ENCODE peak calls at places on chromosome 2, in five cellular contexts. C is pancreas, M is mammary epithelial cell, I is transverse colon, W is fibroblast of lung. E is an unnamed sample. For H3K4me1, the result is how much of the 10 kb centered on the place peaks cover.

GRCh38 chr2:20609349-20609994 is 41.4 kb downstream of the HS1BP3 start:
- DNase-seq in C (no peak), I (peak), M (no peak), W (peak), E (no peak)

GRCh38 chr2:216316743-216317142 is 55.5 kb downstream of the MARCHF4 start:
- DNase-seq in W (peak), C (no peak), I (no peak), M (peak), E (no peak)

GRCh38 chr2:229445013-229445412 is 173.9 kb upstream of the PID1 start:
- DNase-seq in I (peak), C (no peak), M (peak), W (peak), E (peak)

GRCh38 chr2:104028066-104028465 is 825.8 kb upstream of the POU3F3 start:
- DNase-seq in W (peak), C (no peak), M (no peak), I (no peak), E (no peak)

GRCh38 chr2:220198911-220199310 is 571.5 kb downstream of the SLC4A3 start:
- DNase-seq in C (no peak), W (peak), I (no peak), M (peak), E (peak)

GRCh38 chr2:180823546-180824141 is 156.8 kb upstream of the UBE2E3 start:
- DNase-seq in W (peak), M (peak), C (no peak), I (no peak), E (no peak)

GRCh38 chr2:188773075-188773474 is 201.1 kb upstream of the COL3A1 start:
- DNase-seq in M (peak), W (peak), C (no peak), I (no peak), E (no peak)

GRCh38 chr2:10499275-10499907 is 51.3 kb upstream of the ODC1 start:
- DNase-seq in I (no peak), W (no peak), M (peak), C (no peak), E (no peak)

GRCh38 chr2:127523269-127523930 is 2.9 kb downstream of the IWS1 start:
- DNase-seq in I (no peak), M (no peak), C (no peak), W (no peak), E (no peak)

GRCh38 chr2:216315817-216316603 is 56.3 kb downstream of the MARCHF4 start:
- DNase-seq in M (peak), W (peak), C (no peak), I (no peak), E (no peak)

GRCh38 chr2:146716591-146716990 is 1128.2 kb upstream of the ACVR2A start:
- DNase-seq in M (no peak), C (no peak), I (no peak), W (no peak), E (no peak)

GRCh38 chr2:234953116-234954031 is 1.6 kb downstream of the SH3BP4 start:
- DNase-seq in C (peak), M (no peak), I (no peak), W (peak), E (no peak)

GRCh38 chr2:60855989-60856669 is 25.2 kb upstream of the REL start:
- DNase-seq in C (no peak), M (peak), I (no peak), W (no peak), E (no peak)

GRCh38 chr2:213021971-213022899 is 129.2 kb downstream of the IKZF2 start:
- DNase-seq in W (peak), I (no peak), C (no peak), M (peak), E (no peak)

GRCh38 chr2:210172219-210172575 is 988 bp upstream of the KANSL1L start:
- DNase-seq in M (no peak), W (no peak), C (no peak), I (no peak), E (no peak)

GRCh38 chr2:158464426-158465281 is 7.9 kb downstream of the PKP4 start:
- DNase-seq in I (no peak), W (peak), C (no peak), M (no peak), E (no peak)

GRCh38 chr2:225788571-225788970 is 389.1 kb downstream of the NYAP2 start:
- DNase-seq in C (no peak), W (no peak), I (no peak), M (no peak), E (no peak)

GRCh38 chr2:44168684-44169154 is at the start of gene PPM1B:
- DNase-seq in C (peak), I (peak), W (no peak), M (no peak), E (peak)

GRCh38 chr2:64988420-64989125 is 626 bp upstream of the SLC1A4 start:
- DNase-seq in M (peak), I (peak), W (peak), C (peak), E (peak)

GRCh38 chr2:70627499-70627898 is 73.9 kb upstream of the TGFA start:
- DNase-seq in I (no peak), C (no peak), W (no peak), M (no peak), E (no peak)

GRCh38 chr2:68238955-68239822 is 13.1 kb downstream of the PPP3R1 start:
- DNase-seq in C (no peak), I (no peak), M (no peak), W (peak), E (no peak)

GRCh38 chr2:151922845-151923666 is 94.8 kb upstream of the ARL5A start:
- DNase-seq in C (peak), W (no peak), M (peak), I (peak), E (peak)

GRCh38 chr2:224122542-224122941 is 83.5 kb upstream of the SERPINE2 start:
- DNase-seq in I (no peak), M (peak), W (no peak), C (no peak), E (no peak)

GRCh38 chr2:60335533-60336237 is 217.8 kb downstream of the BCL11A start:
- DNase-seq in I (no peak), C (peak), M (peak), W (no peak), E (no peak)

GRCh38 chr2:241321911-241322310 is 6.2 kb downstream of the SEPTIN2 start:
- DNase-seq in I (no peak), M (no peak), W (no peak), C (no peak), E (no peak)

GRCh38 chr2:14301331-14301730 is 331.2 kb upstream of the LRATD1 start:
- DNase-seq in M (no peak), I (no peak), C (no peak), W (peak), E (no peak)

GRCh38 chr2:199488772-199489400 is 31.1 kb upstream of the SATB2 start:
- DNase-seq in I (peak), W (peak), C (peak), M (peak), E (peak)

GRCh38 chr2:101340141-101340541 is 31.6 kb upstream of the RNF149 start:
- DNase-seq in W (peak), I (no peak), M (no peak), C (no peak), E (no peak)

GRCh38 chr2:16394072-16394985 is 271.3 kb downstream of the CYRIA start:
- DNase-seq in C (peak), W (no peak), I (no peak), M (no peak), E (no peak)

GRCh38 chr2:68925298-68925885 is 27.3 kb downstream of the GKN2 start:
- DNase-seq in C (no peak), I (no peak), M (peak), W (peak), E (no peak)

GRCh38 chr2:67871696-67872320 is 191.0 kb downstream of the C1D start:
- DNase-seq in I (no peak), C (no peak), W (peak), M (no peak), E (no peak)

GRCh38 chr2:96933528-96933927 is 52.9 kb downstream of the FAM178B start:
- DNase-seq in C (no peak), W (no peak), M (no peak), I (no peak), E (no peak)

GRCh38 chr2:46979611-46980010 is 64.0 kb upstream of the MCFD2 start:
- DNase-seq in C (no peak), W (no peak), M (no peak), I (peak), E (no peak)

GRCh38 chr2:184597571-184597980 is 753 bp upstream of the ZNF804A start:
- DNase-seq in C (no peak), M (no peak), I (peak), W (peak), E (peak)

GRCh38 chr2:27159271-27159670 is 10.5 kb downstream of the TCF23 start:
- DNase-seq in C (no peak), W (no peak), M (no peak), I (no peak), E (no peak)

GRCh38 chr2:235908826-235909225 is 259.4 kb downstream of the GBX2 start:
- DNase-seq in I (no peak), C (no peak), M (no peak), W (no peak), E (no peak)

GRCh38 chr2:174673876-174674275 is 76.3 kb upstream of the WIPF1 start:
- DNase-seq in C (no peak), I (no peak), M (no peak), W (peak), E (no peak)

DNA sequence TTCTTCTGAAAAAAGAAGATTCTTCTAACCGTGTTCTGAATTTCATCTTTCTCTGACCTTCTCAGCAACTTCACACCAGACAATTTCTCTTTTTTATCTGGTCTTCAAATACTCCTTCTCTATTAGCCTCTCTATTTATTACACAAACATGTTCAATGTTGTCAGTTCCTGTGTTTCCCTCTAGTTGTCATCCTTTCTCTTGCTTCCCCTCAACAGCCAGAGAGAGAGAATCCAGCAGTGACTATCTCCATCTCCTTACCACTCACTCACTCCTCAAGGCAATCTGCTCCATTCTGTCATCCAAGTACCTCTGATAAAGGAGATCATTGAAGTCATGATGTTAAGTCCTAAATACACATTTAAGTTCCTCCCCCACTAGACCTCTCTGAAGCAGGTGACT is 491.9 kb upstream of the CHAC2 start:
- DNase-seq in W (no peak), M (peak), C (no peak), I (no peak), E (no peak)
- TF ChIP-seq CTCF in W (no peak), M (peak), C (no peak), I (no peak), E (no peak)

DNA sequence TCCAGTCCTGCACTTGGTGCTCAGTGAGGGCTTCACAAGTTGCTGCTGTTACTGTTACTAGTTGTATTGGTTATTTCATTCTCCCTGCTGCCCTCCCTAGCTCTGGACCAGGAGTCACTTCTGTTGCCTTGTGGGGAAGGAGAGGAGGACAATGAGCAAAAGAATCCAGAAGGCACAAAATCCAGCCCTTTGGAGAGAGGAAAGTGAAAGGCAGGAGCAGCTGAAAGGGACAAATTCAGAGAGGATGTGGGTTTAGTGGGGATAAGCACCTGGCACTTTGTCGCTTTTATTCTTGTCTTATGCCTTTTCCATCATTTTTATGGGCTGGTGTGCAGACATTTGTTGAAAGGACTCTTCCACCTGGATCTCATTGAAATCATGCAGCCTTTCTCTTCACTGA is 24.3 kb upstream of the LTBP1 start:
- DNase-seq in C (no peak), I (no peak), M (no peak), W (no peak), E (no peak)
- H3K4me1 ChIP-seq in C (under half), I (under half), M (under half), W (under half), E (under half)

GRCh38 chr2:24047703-24048033 is 477 bp upstream of the WDCP start:
- DNase-seq in M (no peak), I (no peak), W (no peak), C (no peak), E (no peak)

GRCh38 chr2:24046599-24046929 is 627 bp downstream of the WDCP start:
- DNase-seq in I (no peak), M (no peak), W (peak), C (no peak), E (no peak)

GRCh38 chr2:24046930-24047702 is at the start of gene WDCP:
- DNase-seq in W (peak), I (peak), C (peak), M (peak), E (peak)

GRCh38 chr2:24048662-24049484 is 668 bp upstream of the FKBP1B start:
- DNase-seq in I (no peak), W (no peak), C (no peak), M (peak), E (no peak)

DNA sequence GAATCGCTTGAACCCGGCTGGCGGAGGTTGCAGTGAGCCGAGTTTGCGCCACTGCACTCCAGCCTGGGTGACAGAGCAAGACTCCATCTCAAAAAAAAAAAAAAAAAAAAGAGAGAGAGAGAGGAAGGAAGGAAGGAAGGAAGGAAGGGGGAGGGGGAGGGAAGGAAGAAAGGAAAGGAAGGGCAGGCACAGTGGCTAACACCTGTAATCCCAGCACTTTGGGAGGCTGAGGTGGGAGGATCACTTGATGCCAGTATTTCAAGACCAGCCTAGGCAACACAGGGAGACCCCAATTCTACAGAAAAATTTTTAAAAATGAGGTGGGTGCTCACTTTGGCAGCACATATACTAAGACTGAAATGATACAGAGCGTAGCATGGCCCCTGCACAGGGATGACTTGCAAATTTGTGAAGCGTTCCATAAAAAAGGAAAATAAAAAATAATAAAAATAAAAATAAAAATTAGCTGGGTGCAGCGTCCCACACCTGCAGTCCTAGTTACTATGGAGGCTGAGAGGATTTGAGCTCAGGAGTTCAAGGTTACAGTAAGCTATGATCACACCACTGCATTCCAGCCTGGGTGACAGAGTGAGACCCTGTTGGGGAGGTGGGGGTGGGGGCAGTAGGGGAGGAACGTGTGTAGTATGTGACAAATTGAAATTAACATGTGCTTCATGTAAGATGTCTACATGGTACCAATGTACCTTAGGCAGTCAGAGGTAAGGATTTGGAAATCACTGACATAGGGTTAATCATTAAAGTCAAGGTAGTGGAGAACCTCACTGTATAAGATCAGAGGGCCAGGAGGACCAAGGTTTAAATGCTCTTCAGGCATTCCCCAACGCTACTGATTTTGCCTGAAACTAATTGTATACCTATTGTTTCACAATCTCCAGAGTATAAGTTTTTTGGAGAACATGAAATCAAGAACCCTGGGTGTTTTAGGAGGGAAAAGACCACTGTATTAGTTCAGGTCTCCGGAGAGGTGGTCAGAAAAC is 1.4 kb downstream of the WDCP start:
- DNase-seq in I (no peak), M (no peak), W (no peak), C (no peak), E (no peak)
- H3K4me3 ChIP-seq in I (no peak), M (peak), W (peak), C (no peak), E (no peak)

GRCh38 chr2:165002638-165003037 is 47.3 kb upstream of the SLC38A11 start:
- DNase-seq in M (no peak), C (no peak), W (no peak), I (no peak), E (no peak)
- TF ChIP-seq CTCF in M (no peak), C (no peak), W (no peak), I (no peak), E (no peak)